ENCODE peak calls at places on chromosomes 12 and 14, in eight cellular contexts. C, O, L, F, I, H, A and E are unnamed samples.

GRCh38 chr12:118980407-118981014 is 830 bp upstream of the SRRM4 start:
- DNase-seq in A (no peak), O (no peak), L (no peak), I (peak), C (no peak), H (no peak), F (no peak), E (no peak)

GRCh38 chr12:63948211-63948610 is 103.7 kb downstream of the SRGAP1 start:
- DNase-seq in O (no peak), A (no peak), C (no peak), H (no peak), L (no peak), F (no peak), I (peak), E (no peak)

GRCh38 chr12:68807576-68808387 is at the start of gene MDM2:
- DNase-seq in F (peak), O (peak), C (no peak), L (peak), I (peak), H (peak), A (peak), E (peak)

GRCh38 chr12:59626382-59626781 is 30.6 kb downstream of the SLC16A7 start:
- DNase-seq in F (no peak), A (no peak), H (no peak), C (no peak), L (no peak), O (no peak), I (no peak), E (peak)

GRCh38 chr14:99249389-99249788 is 22.6 kb downstream of the BCL11B start:
- DNase-seq in O (no peak), A (no peak), C (no peak), H (no peak), I (no peak), L (no peak), F (no peak), E (no peak)

GRCh38 chr12:124030510-124030909 is 57.5 kb downstream of the ZNF664 start:
- DNase-seq in F (no peak), H (no peak), I (no peak), C (no peak), O (no peak), A (no peak), L (no peak), E (peak)

GRCh38 chr14:69354383-69355154 is 43.5 kb downstream of the ERH start:
- DNase-seq in A (no peak), I (no peak), F (no peak), L (no peak), H (no peak), C (no peak), O (no peak), E (peak)

GRCh38 chr14:35247777-35248475 is 44.3 kb upstream of the PSMA6 start:
- DNase-seq in C (no peak), H (no peak), A (no peak), L (no peak), O (no peak), I (no peak), F (no peak), E (peak)

GRCh38 chr12:90013409-90013808 is 304.8 kb upstream of the ATP2B1 start:
- DNase-seq in H (peak), A (no peak), O (no peak), F (no peak), C (peak), I (peak), L (no peak), E (peak)

GRCh38 chr12:124073636-124074035 is 100.6 kb downstream of the ZNF664 start:
- DNase-seq in H (no peak), C (no peak), F (no peak), I (no peak), A (no peak), O (no peak), L (no peak), E (peak)

GRCh38 chr12:71556881-71557280 is 106.8 kb downstream of the ZFC3H1 start:
- DNase-seq in C (peak), O (no peak), H (no peak), A (no peak), F (no peak), I (peak), L (no peak), E (peak)

GRCh38 chr12:104218935-104219334 is 3.4 kb downstream of the TXNRD1 start:
- DNase-seq in O (no peak), L (no peak), A (no peak), F (no peak), C (no peak), I (peak), H (no peak), E (peak)

GRCh38 chr14:74133833-74134481 is 49.2 kb downstream of the LIN52 start:
- DNase-seq in H (no peak), O (no peak), I (no peak), F (no peak), A (no peak), L (no peak), C (no peak), E (no peak)

GRCh38 chr12:102958073-102958829 is 777 bp downstream of the ASCL1 start:
- DNase-seq in C (no peak), A (no peak), I (peak), H (no peak), L (no peak), O (no peak), F (no peak), E (peak)

GRCh38 chr12:70982991-70983390 is 62.5 kb upstream of the PTPRR start:
- DNase-seq in H (no peak), O (no peak), A (no peak), I (no peak), L (no peak), F (no peak), C (no peak), E (peak)

GRCh38 chr12:5796171-5797091 is 148.6 kb downstream of the ANO2 start:
- DNase-seq in L (no peak), A (no peak), H (peak), O (peak), C (peak), F (no peak), I (peak), E (peak)

GRCh38 chr12:52010152-52010622 is 3.4 kb downstream of the TAMALIN start:
- DNase-seq in H (no peak), A (peak), I (peak), F (no peak), C (no peak), L (no peak), O (peak), E (peak)

GRCh38 chr14:20671597-20672283 is 12.6 kb upstream of the RNASE4 start:
- DNase-seq in C (peak), O (no peak), F (no peak), H (no peak), A (no peak), I (no peak), L (no peak), E (no peak)

GRCh38 chr14:22510527-22511110 is 78.4 kb downstream of the DAD1 start:
- DNase-seq in F (no peak), C (no peak), I (peak), A (no peak), O (no peak), H (no peak), L (no peak), E (peak)

GRCh38 chr14:103014466-103015319 is 42.7 kb downstream of the CDC42BPB start:
- DNase-seq in F (no peak), A (peak), I (peak), H (peak), O (no peak), L (peak), C (no peak), E (peak)

GRCh38 chr12:84995646-84996045 is 40.4 kb downstream of the TSPAN19 start:
- DNase-seq in F (no peak), H (no peak), L (no peak), I (no peak), A (no peak), O (no peak), C (no peak), E (no peak)

GRCh38 chr12:1878695-1879094 is 39.8 kb downstream of the CACNA2D4 start:
- DNase-seq in F (no peak), H (no peak), I (no peak), L (no peak), C (no peak), A (no peak), O (no peak), E (no peak)

GRCh38 chr14:64971890-64972785 is at the start of gene RAB15:
- DNase-seq in H (peak), A (no peak), F (peak), O (peak), I (peak), C (no peak), L (no peak), E (peak)

GRCh38 chr14:22472466-22472865 is 116.6 kb downstream of the DAD1 start:
- DNase-seq in H (no peak), O (no peak), I (no peak), L (no peak), A (no peak), C (no peak), F (no peak), E (no peak)

GRCh38 chr12:59182660-59183455 is 262.6 kb upstream of the LRIG3 start:
- DNase-seq in C (no peak), A (no peak), I (no peak), F (no peak), H (no peak), O (no peak), L (no peak), E (no peak)

GRCh38 chr12:124233846-124234620 is 60.9 kb upstream of the RFLNA start:
- DNase-seq in C (no peak), F (no peak), L (no peak), I (peak), A (no peak), O (no peak), H (no peak), E (peak)

GRCh38 chr14:59148334-59148900 is 40.0 kb upstream of the DAAM1 start:
- DNase-seq in A (no peak), I (peak), L (no peak), H (no peak), F (no peak), C (no peak), O (no peak), E (no peak)

GRCh38 chr12:10722502-10722904 is 620 bp downstream of the YBX3 start:
- DNase-seq in A (no peak), H (no peak), C (no peak), I (peak), F (peak), O (peak), L (no peak), E (peak)